ENCODE peak calls at places on chromosomes 1 and 21, in four cellular contexts. Y, C, D and O are unnamed samples.

GRCh38 chr1:185603158-185603557 is 131.0 kb upstream of the HMCN1 start:
- DNase-seq in Y (no peak), C (no peak), D (no peak), O (peak)

GRCh38 chr1:91557039-91557690 is 56.5 kb downstream of the CDC7 start:
- DNase-seq in Y (no peak), C (no peak), D (no peak), O (no peak)

GRCh38 chr1:68321084-68321685 is 88.9 kb upstream of the WLS start:
- DNase-seq in Y (peak), C (peak), D (no peak), O (no peak)

GRCh38 chr21:31426235-31426797 is 82.3 kb upstream of the TIAM1 start:
- DNase-seq in Y (peak), C (no peak), D (no peak), O (no peak)

GRCh38 chr1:906532-907420 is 16.9 kb upstream of the SAMD11 start:
- DNase-seq in Y (peak), C (peak), D (no peak), O (peak)

GRCh38 chr1:234276389-234276788 is 96.9 kb upstream of the COA6 start:
- DNase-seq in Y (no peak), C (no peak), D (no peak), O (no peak)

GRCh38 chr1:87392241-87393192 is 63.8 kb downstream of the LMO4 start:
- DNase-seq in Y (peak), C (no peak), D (no peak), O (no peak)

GRCh38 chr1:216462061-216462775 is 39.0 kb upstream of the USH2A start:
- DNase-seq in Y (peak), C (no peak), D (no peak), O (no peak)

GRCh38 chr1:17826165-17826488 is 71.0 kb downstream of the ACTL8 start:
- DNase-seq in Y (peak), C (peak), D (no peak), O (no peak)

GRCh38 chr1:219904934-219905333 is 23.4 kb downstream of the SLC30A10 start:
- DNase-seq in Y (no peak), C (no peak), D (no peak), O (no peak)

GRCh38 chr1:202090994-202091393 is 31.7 kb upstream of the GPR37L1 start:
- DNase-seq in Y (no peak), C (no peak), D (no peak), O (no peak)
- TF ChIP-seq CTCF in Y (no peak), C (no peak), D (no peak), O (no peak)

GRCh38 chr1:212496673-212497072 is 64.0 kb downstream of the NENF start:
- DNase-seq in Y (no peak), C (no peak), D (no peak), O (no peak)

GRCh38 chr1:212498243-212498642 is 65.5 kb downstream of the NENF start:
- DNase-seq in Y (peak), C (no peak), D (no peak), O (no peak)

GRCh38 chr1:212500351-212500750 is 67.6 kb downstream of the NENF start:
- DNase-seq in Y (no peak), C (no peak), D (no peak), O (no peak)

GRCh38 chr1:212497553-212497952 is 64.8 kb downstream of the NENF start:
- DNase-seq in Y (no peak), C (no peak), D (no peak), O (no peak)

DNA sequence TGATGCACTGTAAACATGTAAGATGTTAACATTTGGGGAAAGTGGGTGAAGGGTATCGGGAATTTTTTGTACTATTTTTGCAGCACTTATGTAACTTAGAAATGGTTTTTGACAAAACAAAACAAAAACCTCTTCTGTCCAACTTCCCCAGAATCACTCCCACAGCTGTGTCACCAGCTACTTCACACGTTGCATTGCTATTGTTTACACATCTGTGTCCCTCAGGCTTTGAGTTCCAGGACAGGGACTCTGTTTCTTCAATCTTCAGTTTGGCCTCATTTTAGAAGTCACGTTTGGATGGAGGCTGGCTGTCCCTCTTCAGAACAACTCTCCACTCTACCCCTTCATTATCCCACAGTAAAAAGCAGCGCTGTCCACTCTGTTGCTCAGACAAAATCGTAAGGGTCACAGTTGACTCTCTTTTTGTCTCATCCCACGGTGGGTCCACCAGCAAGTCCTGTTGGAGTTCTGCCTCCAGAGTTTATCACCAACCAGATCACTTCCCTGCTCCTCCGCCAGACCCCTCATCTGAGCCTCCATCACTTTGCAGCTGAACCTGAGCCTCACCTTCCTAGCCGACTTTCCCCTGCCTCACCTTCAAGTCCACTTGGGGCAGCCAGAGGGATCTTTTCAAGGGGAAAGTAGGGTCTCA is 63.2 kb downstream of the NENF start:
- DNase-seq in Y (no peak), C (no peak), D (no peak), O (no peak)
- TF ChIP-seq CTCF in Y (no peak), C (no peak), D (no peak), O (no peak)

GRCh38 chr1:20834192-20834591 is 47.1 kb upstream of the HP1BP3 start:
- DNase-seq in Y (no peak), C (no peak), D (no peak), O (no peak)

GRCh38 chr1:20836230-20836629 is 49.1 kb upstream of the HP1BP3 start:
- DNase-seq in Y (no peak), C (no peak), D (no peak), O (no peak)

GRCh38 chr1:20830378-20830777 is 43.3 kb upstream of the HP1BP3 start:
- DNase-seq in Y (no peak), C (no peak), D (no peak), O (no peak)

GRCh38 chr1:20837554-20838192 is 50.6 kb upstream of the HP1BP3 start:
- DNase-seq in Y (no peak), C (no peak), D (no peak), O (no peak)

DNA sequence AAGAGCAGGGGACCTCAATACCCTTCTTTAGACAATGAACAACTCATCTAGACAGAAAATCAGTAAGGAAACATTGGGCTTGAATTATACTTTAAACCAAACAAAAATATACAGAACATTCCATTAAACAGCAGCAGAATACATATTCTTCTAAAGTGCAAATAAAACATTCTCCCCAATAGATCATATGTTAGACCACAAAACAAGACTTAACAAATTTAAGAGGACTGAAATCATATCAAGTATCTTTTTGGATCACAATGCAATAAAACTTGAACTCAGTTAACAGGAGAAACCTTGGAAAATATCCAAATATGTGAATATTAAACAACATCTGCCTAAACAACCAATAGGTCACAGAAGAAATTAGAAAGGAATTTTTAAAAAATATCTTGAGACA is 47.7 kb upstream of the HP1BP3 start:
- DNase-seq in Y (no peak), C (no peak), D (no peak), O (no peak)
- TF ChIP-seq CTCF in Y (no peak), C (no peak), D (no peak), O (no peak)

DNA sequence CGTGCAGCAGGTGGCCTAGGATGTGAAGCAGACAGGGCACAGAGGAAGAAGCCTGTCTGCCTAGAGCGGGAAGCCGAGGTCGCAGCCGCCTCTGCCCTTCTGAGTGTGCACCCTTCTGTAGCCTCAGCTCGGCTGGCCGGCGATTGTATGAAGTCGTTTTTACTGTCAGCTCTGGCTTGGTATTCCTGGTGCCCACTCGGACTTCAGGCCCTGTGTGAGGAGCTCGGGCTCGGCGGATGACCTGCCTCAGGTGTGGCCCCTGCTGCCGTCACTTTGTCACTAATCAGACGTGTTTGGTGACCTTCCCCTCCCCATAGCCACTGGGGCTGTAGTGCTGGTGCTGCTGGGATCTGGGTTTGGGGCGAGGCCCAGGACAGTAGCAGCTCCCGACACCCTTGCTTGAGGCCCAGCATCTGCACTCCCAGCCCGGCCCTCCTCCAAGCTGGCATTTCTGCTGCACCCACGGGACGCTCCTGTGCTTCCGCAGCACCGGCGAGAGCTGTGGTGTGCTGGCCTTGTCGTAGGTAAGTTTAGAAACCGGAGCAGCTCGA is 18.1 kb downstream of the SLX9 start:
- DNase-seq in Y (no peak), C (no peak), D (no peak), O (no peak)
- TF ChIP-seq CTCF in Y (no peak), C (no peak), D (no peak), O (no peak)

GRCh38 chr1:210815641-210816040 is 318.3 kb downstream of the KCNH1 start:
- DNase-seq in Y (no peak), C (no peak), D (no peak), O (no peak)
- TF ChIP-seq CTCF in Y (no peak), C (no peak), D (no peak), O (no peak)

GRCh38 chr1:231776006-231776707 is 149.6 kb downstream of the DISC1 start:
- DNase-seq in Y (peak), C (no peak), D (no peak), O (no peak)
- TF ChIP-seq CTCF in Y (no peak), C (no peak), D (no peak), O (no peak)

GRCh38 chr21:46503922-46504539 is 45.3 kb downstream of the DIP2A start:
- DNase-seq in Y (no peak), C (no peak), D (no peak), O (no peak)
- TF ChIP-seq CTCF in Y (no peak), C (no peak), D (no peak), O (no peak)

DNA sequence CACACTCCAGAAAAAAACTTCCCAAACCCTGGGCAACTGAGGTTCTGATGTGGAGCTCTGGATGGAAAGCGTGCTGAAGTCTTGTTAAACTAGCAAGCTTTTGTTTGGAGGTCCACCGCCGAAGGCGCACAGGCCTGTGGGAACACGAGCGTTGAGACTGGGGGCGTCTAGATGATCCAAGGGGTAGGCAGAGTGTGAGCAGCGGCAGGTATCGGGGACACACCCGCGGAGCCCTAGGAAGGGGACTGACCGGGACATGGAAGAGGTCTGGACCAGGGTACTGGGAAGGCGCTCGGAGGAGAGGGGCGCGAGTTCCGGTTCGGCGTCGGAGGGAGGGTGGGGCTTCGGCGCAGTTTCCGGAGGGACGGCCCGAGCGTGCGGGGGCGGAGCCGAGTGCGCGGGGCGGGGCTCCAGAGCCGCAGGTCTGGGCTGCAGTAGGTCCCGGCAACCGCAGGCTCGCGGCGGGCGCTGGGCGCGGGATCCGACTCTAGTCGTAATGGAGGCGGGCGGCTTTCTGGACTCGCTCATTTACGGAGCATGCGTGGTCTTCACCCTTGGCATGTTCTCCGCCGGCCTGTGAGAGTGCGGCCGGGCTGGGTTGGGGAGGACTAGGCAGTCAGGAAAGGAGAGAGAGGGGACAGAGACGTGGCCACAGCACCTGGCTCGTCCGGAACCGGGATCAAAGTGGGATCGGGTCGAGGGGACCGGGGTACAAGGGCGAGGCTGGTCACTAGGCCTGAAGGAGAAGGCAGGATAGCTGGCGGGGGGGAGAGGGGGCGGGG is at the start of gene SLC50A1:
- DNase-seq in Y (peak), C (peak), D (peak), O (peak)
- TF ChIP-seq CTCF in Y (no peak), C (no peak), D (no peak), O (no peak)

GRCh38 chr1:237677979-237678378 is 212.7 kb downstream of the ZP4 start:
- DNase-seq in Y (peak), C (no peak), D (no peak), O (no peak)

GRCh38 chr1:237670296-237670695 is 220.4 kb downstream of the ZP4 start:
- DNase-seq in Y (no peak), C (no peak), D (no peak), O (no peak)

GRCh38 chr1:237671262-237671661 is 219.5 kb downstream of the ZP4 start:
- DNase-seq in Y (no peak), C (no peak), D (no peak), O (no peak)

GRCh38 chr1:237671935-237672334 is 218.8 kb downstream of the ZP4 start:
- DNase-seq in Y (no peak), C (no peak), D (no peak), O (no peak)

DNA sequence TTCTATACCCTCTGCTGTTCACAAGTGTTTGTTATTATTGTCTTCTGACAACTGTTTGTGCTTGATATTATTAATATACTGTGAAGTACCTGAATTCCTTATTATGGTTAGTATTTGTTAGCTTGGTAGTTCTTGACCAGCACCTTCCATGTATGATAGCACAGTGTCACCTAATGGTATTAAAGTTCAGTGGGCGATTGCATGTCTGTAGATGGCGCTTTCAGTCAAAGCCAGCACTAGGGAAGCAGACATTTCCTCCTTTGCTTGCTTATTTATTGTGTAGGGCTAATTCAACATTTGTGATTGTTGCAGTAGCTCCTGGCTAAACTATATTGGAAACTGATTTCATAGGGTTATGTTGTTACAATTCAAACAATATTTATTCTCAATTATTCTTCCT is 218.0 kb downstream of the ZP4 start:
- DNase-seq in Y (no peak), C (no peak), D (no peak), O (no peak)
- TF ChIP-seq CTCF in Y (no peak), C (no peak), D (no peak), O (no peak)